ENCODE peak calls at places on chromosome 20, in four cellular contexts. X, S, E and K are unnamed samples.

GRCh38 chr20:12605751-12606150 is 403.0 kb upstream of the SPTLC3 start:
- DNase-seq in X (no peak), S (no peak), E (no peak), K (no peak)

GRCh38 chr20:61520761-61521460 is 268.9 kb downstream of the CDH4 start:
- DNase-seq in X (no peak), S (peak; percentile 80), E (no peak), K (no peak)

GRCh38 chr20:57594092-57594911 is 25.9 kb downstream of the ZBP1 start:
- DNase-seq in X (peak; percentile 46), S (peak; percentile 86), E (peak; percentile 78), K (peak; percentile 24)

GRCh38 chr20:13211956-13212618 is 9.0 kb upstream of the ISM1 start:
- DNase-seq in X (no peak), S (no peak), E (no peak), K (no peak)

GRCh38 chr20:35305682-35306556 is 13.7 kb upstream of the FAM83C start:
- DNase-seq in X (no peak), S (peak; percentile 96), E (no peak), K (peak; percentile 16)

GRCh38 chr20:11752336-11752735 is 165.4 kb upstream of the BTBD3 start:
- DNase-seq in X (no peak), S (no peak), E (no peak), K (no peak)

GRCh38 chr20:13139459-13140150 is 81.5 kb upstream of the ISM1 start:
- DNase-seq in X (no peak), S (no peak), E (no peak), K (no peak)

GRCh38 chr20:53922901-53923314 is 147.5 kb downstream of the BCAS1 start:
- DNase-seq in X (no peak), S (peak; percentile 58), E (peak; percentile 42), K (no peak)

GRCh38 chr20:26208296-26209091 is 511.8 kb upstream of the ZNF337 start:
- DNase-seq in X (peak; percentile 67), S (peak; percentile 52), E (no peak), K (peak; percentile 29)

GRCh38 chr20:15882553-15882952 is 690.7 kb downstream of the KIF16B start:
- DNase-seq in X (no peak), S (no peak), E (no peak), K (no peak)

GRCh38 chr20:35134472-35134871 is 12.7 kb downstream of the EDEM2 start:
- DNase-seq in X (no peak), S (no peak), E (no peak), K (no peak)

GRCh38 chr20:53597085-53597482 is 3.4 kb upstream of the ZNF217 start:
- DNase-seq in X (no peak), S (no peak), E (no peak), K (no peak)

GRCh38 chr20:56439784-56440291 is 27.8 kb downstream of the CASS4 start:
- DNase-seq in X (no peak), S (peak; percentile 95), E (no peak), K (no peak)